ENCODE peak calls at places on chromosomes 16 and 17, in six cellular contexts. N, K, J, L, H and W are unnamed samples.

GRCh38 chr17:75250009-75250471 is 11.4 kb downstream of the GGA3 start:
- DNase-seq in N (no peak), K (peak), J (peak), L (no peak), H (no peak), W (peak)

GRCh38 chr16:83409347-83409746 is 398.4 kb upstream of the HSBP1 start:
- DNase-seq in N (no peak), K (no peak), J (no peak), L (no peak), H (no peak), W (no peak)

GRCh38 chr17:77420804-77421634 is 280.2 kb downstream of the SEC14L1 start:
- DNase-seq in N (no peak), K (peak), J (peak), L (no peak), H (peak), W (peak)

GRCh38 chr16:58022601-58023371 is 2.8 kb upstream of the MMP15 start:
- DNase-seq in N (peak), K (no peak), J (no peak), L (peak), H (no peak), W (peak)

GRCh38 chr17:58506354-58507080 is 7.9 kb downstream of the MTMR4 start:
- DNase-seq in N (no peak), K (no peak), J (no peak), L (no peak), H (no peak), W (no peak)

GRCh38 chr16:50594332-50595260 is 46.4 kb downstream of the NKD1 start:
- DNase-seq in N (no peak), K (no peak), J (no peak), L (no peak), H (no peak), W (no peak)

GRCh38 chr17:63611354-63611753 is 10.7 kb downstream of the TACO1 start:
- DNase-seq in N (no peak), K (peak), J (no peak), L (no peak), H (no peak), W (no peak)

GRCh38 chr17:31327534-31328526 is 6.4 kb upstream of the EVI2A start:
- DNase-seq in N (no peak), K (no peak), J (no peak), L (no peak), H (no peak), W (peak)

GRCh38 chr16:48350716-48351115 is 34.5 kb downstream of the SIAH1 start:
- DNase-seq in N (no peak), K (no peak), J (no peak), L (no peak), H (no peak), W (no peak)

GRCh38 chr17:39083270-39083669 is 68.2 kb downstream of the PLXDC1 start:
- DNase-seq in N (no peak), K (no peak), J (no peak), L (no peak), H (no peak), W (no peak)

GRCh38 chr17:44956998-44957981 is 9.7 kb upstream of the KIF18B start:
- DNase-seq in N (no peak), K (no peak), J (no peak), L (peak), H (no peak), W (no peak)

GRCh38 chr16:48256579-48257177 is 9.3 kb upstream of the ABCC11 start:
- DNase-seq in N (no peak), K (no peak), J (no peak), L (no peak), H (no peak), W (no peak)

GRCh38 chr17:65366102-65366844 is 195.2 kb downstream of the AXIN2 start:
- DNase-seq in N (no peak), K (no peak), J (no peak), L (no peak), H (no peak), W (no peak)

GRCh38 chr16:52227851-52228250 is 319.1 kb downstream of the TOX3 start:
- DNase-seq in N (no peak), K (no peak), J (no peak), L (no peak), H (no peak), W (no peak)

GRCh38 chr16:52235186-52235585 is 311.8 kb downstream of the TOX3 start:
- DNase-seq in N (no peak), K (no peak), J (no peak), L (no peak), H (no peak), W (no peak)

GRCh38 chr16:52229471-52229870 is 317.5 kb downstream of the TOX3 start:
- DNase-seq in N (no peak), K (no peak), J (no peak), L (no peak), H (no peak), W (no peak)
- H3K4me3 ChIP-seq in N (no peak), K (no peak), J (no peak), L (no peak), H (no peak), W (no peak)

DNA sequence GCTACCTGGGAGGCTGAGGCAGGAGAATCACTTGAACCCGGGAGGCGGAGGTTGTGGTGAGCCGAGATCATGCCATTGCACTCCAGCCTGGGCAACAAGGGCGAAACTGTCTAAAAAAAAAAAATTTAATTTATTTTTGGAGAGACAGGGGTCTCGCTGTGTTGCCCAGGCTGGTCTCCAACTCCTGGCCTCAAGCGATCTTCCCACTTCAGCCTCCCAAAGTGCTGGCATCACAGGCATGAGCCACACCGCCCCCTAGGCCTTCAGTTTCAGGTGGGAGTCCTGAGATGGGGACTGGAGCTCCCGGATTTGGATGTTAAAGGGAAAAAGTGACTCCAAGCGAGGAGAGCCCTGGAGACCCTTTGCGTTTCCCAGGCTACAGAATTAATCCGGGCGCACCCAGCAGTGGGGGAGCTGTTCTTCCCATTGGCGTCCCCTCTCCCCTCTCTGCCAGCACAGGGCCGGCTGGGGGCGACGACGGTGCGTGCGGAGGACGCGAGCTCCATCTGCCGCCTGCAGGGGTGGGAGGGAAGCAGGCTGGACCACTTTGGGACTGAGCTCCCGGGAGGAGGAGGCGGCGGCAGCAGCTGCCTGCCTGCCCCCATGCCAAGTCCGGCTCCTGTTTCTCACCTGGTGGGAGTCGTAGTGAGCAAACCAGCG is 49.3 kb upstream of the USP7 start:
- DNase-seq in N (no peak), K (no peak), J (no peak), L (peak), H (peak), W (no peak)
- TF ChIP-seq CTCF in N (no peak), K (no peak), J (no peak), L (no peak), H (no peak), W (peak)

GRCh38 chr16:21276090-21276489 is 2.0 kb downstream of the CRYM start:
- DNase-seq in N (no peak), K (peak), J (no peak), L (no peak), H (no peak), W (no peak)

GRCh38 chr16:21275529-21275928 is 2.6 kb downstream of the CRYM start:
- DNase-seq in N (no peak), K (no peak), J (no peak), L (no peak), H (no peak), W (no peak)

GRCh38 chr16:21279501-21279900 is 1.4 kb upstream of the CRYM start:
- DNase-seq in N (no peak), K (no peak), J (no peak), L (no peak), H (no peak), W (peak)

GRCh38 chr16:21277045-21277926 is 804 bp downstream of the CRYM start:
- DNase-seq in N (no peak), K (no peak), J (no peak), L (no peak), H (no peak), W (no peak)

GRCh38 chr16:21277927-21278706 is at the start of gene CRYM:
- DNase-seq in N (peak), K (peak), J (no peak), L (no peak), H (peak), W (no peak)
- H3K4me3 ChIP-seq in N (peak), K (peak), J (no peak), L (peak), H (peak), W (peak)

GRCh38 chr16:71883193-71883848 is 661 bp downstream of the ZNF821 start:
- DNase-seq in N (no peak), K (peak), J (peak), L (no peak), H (peak), W (peak)
- TF ChIP-seq CTCF in N (peak), K (peak), J (no peak), L (no peak), H (no peak), W (no peak)